ENCODE peak calls at places on chromosomes 11 and 22, in ten cellular contexts. One of them, this sample, is unnamed.

GRCh38 chr11:63919267-63920125 is 2.5 kb upstream of the RCOR2 start:
- DNase-seq in cardiac muscle cell: peak
- DNase-seq in thoracic aorta: no peak
- DNase-seq in AG09309: no peak
- DNase-seq in cardiac fibroblast: no peak
- DNase-seq in HCT116: no peak
- DNase-seq in IMR-90: no peak
- DNase-seq in GM23338: peak
- DNase-seq in upper lobe of right lung: no peak
- DNase-seq in Peyer's patch: peak
- DNase-seq in this sample: no peak

GRCh38 chr11:47179655-47179991 is 2.9 kb upstream of the ARFGAP2 start:
- DNase-seq in Peyer's patch: no peak
- DNase-seq in GM23338: peak
- DNase-seq in AG09309: no peak
- DNase-seq in thoracic aorta: no peak
- DNase-seq in HCT116: no peak
- DNase-seq in IMR-90: peak
- DNase-seq in upper lobe of right lung: no peak
- DNase-seq in cardiac muscle cell: peak
- DNase-seq in cardiac fibroblast: peak
- DNase-seq in this sample: no peak

GRCh38 chr11:62536301-62536957 is 10.2 kb downstream of the AHNAK start:
- DNase-seq in Peyer's patch: no peak
- DNase-seq in AG09309: no peak
- DNase-seq in cardiac fibroblast: no peak
- DNase-seq in cardiac muscle cell: no peak
- DNase-seq in GM23338: peak
- DNase-seq in thoracic aorta: no peak
- DNase-seq in IMR-90: no peak
- DNase-seq in upper lobe of right lung: no peak
- DNase-seq in HCT116: no peak
- DNase-seq in this sample: no peak

GRCh38 chr22:48713266-48714205 is 1114.1 kb downstream of the BRD1 start:
- DNase-seq in cardiac fibroblast: no peak
- DNase-seq in upper lobe of right lung: peak
- DNase-seq in AG09309: no peak
- DNase-seq in HCT116: no peak
- DNase-seq in cardiac muscle cell: no peak
- DNase-seq in IMR-90: no peak
- DNase-seq in Peyer's patch: peak
- DNase-seq in thoracic aorta: no peak
- DNase-seq in GM23338: no peak
- DNase-seq in this sample: no peak

GRCh38 chr11:65448418-65449196 is 26.0 kb downstream of the NEAT1 start:
- DNase-seq in Peyer's patch: no peak
- DNase-seq in cardiac muscle cell: peak
- DNase-seq in IMR-90: peak
- DNase-seq in HCT116: no peak
- DNase-seq in thoracic aorta: no peak
- DNase-seq in GM23338: peak
- DNase-seq in cardiac fibroblast: peak
- DNase-seq in upper lobe of right lung: no peak
- DNase-seq in AG09309: no peak
- DNase-seq in this sample: no peak

GRCh38 chr11:45097721-45098493 is 48.5 kb upstream of the PRDM11 start:
- DNase-seq in upper lobe of right lung: no peak
- DNase-seq in Peyer's patch: no peak
- DNase-seq in HCT116: no peak
- DNase-seq in thoracic aorta: peak
- DNase-seq in cardiac fibroblast: peak
- DNase-seq in AG09309: no peak
- DNase-seq in IMR-90: peak
- DNase-seq in cardiac muscle cell: peak
- DNase-seq in GM23338: peak
- DNase-seq in this sample: peak

GRCh38 chr11:95154514-95154913 is 64.9 kb downstream of the ENDOD1 start:
- DNase-seq in cardiac fibroblast: peak
- DNase-seq in IMR-90: peak
- DNase-seq in upper lobe of right lung: no peak
- DNase-seq in HCT116: peak
- DNase-seq in cardiac muscle cell: peak
- DNase-seq in thoracic aorta: no peak
- DNase-seq in GM23338: peak
- DNase-seq in AG09309: no peak
- DNase-seq in Peyer's patch: no peak
- DNase-seq in this sample: peak

GRCh38 chr11:90134420-90135003 is at the start of gene NAALAD2:
- DNase-seq in GM23338: peak
- DNase-seq in Peyer's patch: peak
- DNase-seq in thoracic aorta: no peak
- DNase-seq in HCT116: no peak
- DNase-seq in cardiac muscle cell: peak
- DNase-seq in AG09309: no peak
- DNase-seq in cardiac fibroblast: peak
- DNase-seq in upper lobe of right lung: peak
- DNase-seq in IMR-90: peak
- DNase-seq in this sample: no peak

GRCh38 chr22:16988257-16988656 is 19.8 kb downstream of the GAB4 start:
- DNase-seq in upper lobe of right lung: no peak
- DNase-seq in HCT116: no peak
- DNase-seq in GM23338: no peak
- DNase-seq in Peyer's patch: no peak
- DNase-seq in IMR-90: no peak
- DNase-seq in AG09309: no peak
- DNase-seq in thoracic aorta: no peak
- DNase-seq in cardiac fibroblast: no peak
- DNase-seq in cardiac muscle cell: no peak
- DNase-seq in this sample: no peak
- H3K4me3 ChIP-seq in upper lobe of right lung: no peak
- H3K4me3 ChIP-seq in HCT116: no peak
- H3K4me3 ChIP-seq in GM23338: no peak
- H3K4me3 ChIP-seq in Peyer's patch: no peak
- H3K4me3 ChIP-seq in IMR-90: no peak
- H3K4me3 ChIP-seq in AG09309: no peak
- H3K4me3 ChIP-seq in thoracic aorta: no peak
- H3K4me3 ChIP-seq in cardiac fibroblast: no peak
- H3K4me3 ChIP-seq in cardiac muscle cell: no peak
- H3K4me3 ChIP-seq in this sample: no peak

GRCh38 chr22:45491841-45492240 is 10.8 kb upstream of the FBLN1 start:
- DNase-seq in Peyer's patch: no peak
- DNase-seq in AG09309: no peak
- DNase-seq in cardiac muscle cell: no peak
- DNase-seq in thoracic aorta: no peak
- DNase-seq in HCT116: no peak
- DNase-seq in IMR-90: no peak
- DNase-seq in GM23338: no peak
- DNase-seq in cardiac fibroblast: no peak
- DNase-seq in upper lobe of right lung: peak
- DNase-seq in this sample: no peak
- TF ChIP-seq CTCF in Peyer's patch: no peak
- TF ChIP-seq CTCF in AG09309: no peak
- TF ChIP-seq CTCF in cardiac muscle cell: no peak
- TF ChIP-seq CTCF in thoracic aorta: no peak
- TF ChIP-seq CTCF in HCT116: no peak
- TF ChIP-seq CTCF in IMR-90: no peak
- TF ChIP-seq CTCF in GM23338: no peak
- TF ChIP-seq CTCF in cardiac fibroblast: no peak
- TF ChIP-seq CTCF in upper lobe of right lung: no peak
- TF ChIP-seq CTCF in this sample: no peak

GRCh38 chr11:69772646-69773045 is 2.5 kb downstream of the FGF4 start:
- DNase-seq in cardiac fibroblast: no peak
- DNase-seq in HCT116: no peak
- DNase-seq in thoracic aorta: no peak
- DNase-seq in upper lobe of right lung: no peak
- DNase-seq in IMR-90: no peak
- DNase-seq in cardiac muscle cell: no peak
- DNase-seq in GM23338: no peak
- DNase-seq in AG09309: no peak
- DNase-seq in Peyer's patch: no peak
- DNase-seq in this sample: no peak

GRCh38 chr11:69771466-69771865 is 3.7 kb downstream of the FGF4 start:
- DNase-seq in upper lobe of right lung: no peak
- DNase-seq in IMR-90: no peak
- DNase-seq in HCT116: no peak
- DNase-seq in thoracic aorta: no peak
- DNase-seq in GM23338: peak
- DNase-seq in cardiac fibroblast: no peak
- DNase-seq in Peyer's patch: no peak
- DNase-seq in cardiac muscle cell: no peak
- DNase-seq in AG09309: no peak
- DNase-seq in this sample: no peak

GRCh38 chr11:69774354-69775162 is 583 bp downstream of the FGF4 start:
- DNase-seq in GM23338: peak
- DNase-seq in Peyer's patch: no peak
- DNase-seq in upper lobe of right lung: no peak
- DNase-seq in IMR-90: no peak
- DNase-seq in cardiac fibroblast: no peak
- DNase-seq in thoracic aorta: no peak
- DNase-seq in HCT116: no peak
- DNase-seq in AG09309: no peak
- DNase-seq in cardiac muscle cell: no peak
- DNase-seq in this sample: no peak

GRCh38 chr11:69775163-69775755 is at the start of gene FGF4:
- DNase-seq in upper lobe of right lung: no peak
- DNase-seq in Peyer's patch: no peak
- DNase-seq in cardiac fibroblast: no peak
- DNase-seq in GM23338: peak
- DNase-seq in AG09309: no peak
- DNase-seq in IMR-90: no peak
- DNase-seq in HCT116: no peak
- DNase-seq in cardiac muscle cell: no peak
- DNase-seq in thoracic aorta: no peak
- DNase-seq in this sample: no peak

DNA sequence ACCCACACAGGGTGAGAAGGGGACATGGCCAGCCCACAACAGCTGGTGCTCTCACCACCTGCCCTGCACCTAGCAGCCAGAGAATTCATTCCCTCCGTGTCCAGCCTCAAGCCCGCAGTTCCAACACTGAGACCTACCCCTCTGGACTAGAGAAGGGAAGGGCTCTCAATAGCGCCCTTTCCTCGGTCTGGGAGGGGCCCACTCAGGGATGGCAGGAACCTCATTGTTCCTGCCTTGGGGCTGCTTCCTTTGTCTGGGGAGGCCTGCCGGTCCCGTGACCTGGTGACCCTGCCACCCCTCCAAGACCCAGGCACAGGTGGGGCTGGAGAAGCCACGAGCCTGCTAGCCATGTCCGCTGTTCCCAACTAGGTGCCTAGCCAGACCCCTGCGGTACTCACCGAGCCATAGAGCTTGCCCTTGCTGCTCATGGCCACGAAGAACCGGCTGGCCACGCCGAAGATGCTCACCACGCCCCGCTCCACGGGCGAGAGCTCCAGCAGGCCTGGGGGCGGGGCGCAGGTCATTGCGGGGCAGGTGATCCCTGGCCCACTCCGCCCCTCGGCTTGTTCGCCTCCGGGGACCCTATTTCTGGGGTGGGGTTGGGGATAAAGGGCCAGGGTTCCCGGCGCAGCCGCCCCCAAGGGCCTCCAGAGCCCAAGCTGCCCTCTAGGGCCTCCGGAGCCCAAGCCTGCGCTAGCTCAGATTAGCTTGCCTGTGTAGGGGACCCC is 1.4 kb downstream of the FGF4 start:
- DNase-seq in HCT116: no peak
- DNase-seq in cardiac fibroblast: no peak
- DNase-seq in cardiac muscle cell: no peak
- DNase-seq in upper lobe of right lung: no peak
- DNase-seq in thoracic aorta: no peak
- DNase-seq in AG09309: no peak
- DNase-seq in IMR-90: no peak
- DNase-seq in GM23338: peak
- DNase-seq in Peyer's patch: no peak
- DNase-seq in this sample: no peak
- H3K4me3 ChIP-seq in HCT116: no peak
- H3K4me3 ChIP-seq in cardiac fibroblast: no peak
- H3K4me3 ChIP-seq in cardiac muscle cell: no peak
- H3K4me3 ChIP-seq in upper lobe of right lung: no peak
- H3K4me3 ChIP-seq in thoracic aorta: no peak
- H3K4me3 ChIP-seq in AG09309: no peak
- H3K4me3 ChIP-seq in IMR-90: no peak
- H3K4me3 ChIP-seq in GM23338: peak
- H3K4me3 ChIP-seq in Peyer's patch: no peak
- H3K4me3 ChIP-seq in this sample: no peak

GRCh38 chr22:44002324-44002723 is 21.8 kb upstream of the PARVB start:
- DNase-seq in upper lobe of right lung: peak
- DNase-seq in cardiac fibroblast: no peak
- DNase-seq in AG09309: no peak
- DNase-seq in Peyer's patch: peak
- DNase-seq in HCT116: no peak
- DNase-seq in GM23338: no peak
- DNase-seq in IMR-90: no peak
- DNase-seq in thoracic aorta: no peak
- DNase-seq in cardiac muscle cell: no peak
- DNase-seq in this sample: no peak

GRCh38 chr22:44003016-44003775 is 20.9 kb upstream of the PARVB start:
- DNase-seq in Peyer's patch: no peak
- DNase-seq in HCT116: no peak
- DNase-seq in cardiac fibroblast: no peak
- DNase-seq in thoracic aorta: no peak
- DNase-seq in IMR-90: no peak
- DNase-seq in AG09309: no peak
- DNase-seq in upper lobe of right lung: peak
- DNase-seq in cardiac muscle cell: no peak
- DNase-seq in GM23338: no peak
- DNase-seq in this sample: no peak

GRCh38 chr22:44000123-44000522 is 24.0 kb upstream of the PARVB start:
- DNase-seq in upper lobe of right lung: peak
- DNase-seq in Peyer's patch: no peak
- DNase-seq in AG09309: no peak
- DNase-seq in cardiac fibroblast: no peak
- DNase-seq in GM23338: no peak
- DNase-seq in HCT116: no peak
- DNase-seq in thoracic aorta: no peak
- DNase-seq in IMR-90: no peak
- DNase-seq in cardiac muscle cell: no peak
- DNase-seq in this sample: no peak

GRCh38 chr22:44005524-44005923 is 18.6 kb upstream of the PARVB start:
- DNase-seq in cardiac muscle cell: no peak
- DNase-seq in upper lobe of right lung: peak
- DNase-seq in IMR-90: no peak
- DNase-seq in AG09309: no peak
- DNase-seq in thoracic aorta: no peak
- DNase-seq in cardiac fibroblast: no peak
- DNase-seq in HCT116: no peak
- DNase-seq in Peyer's patch: no peak
- DNase-seq in GM23338: no peak
- DNase-seq in this sample: no peak

DNA sequence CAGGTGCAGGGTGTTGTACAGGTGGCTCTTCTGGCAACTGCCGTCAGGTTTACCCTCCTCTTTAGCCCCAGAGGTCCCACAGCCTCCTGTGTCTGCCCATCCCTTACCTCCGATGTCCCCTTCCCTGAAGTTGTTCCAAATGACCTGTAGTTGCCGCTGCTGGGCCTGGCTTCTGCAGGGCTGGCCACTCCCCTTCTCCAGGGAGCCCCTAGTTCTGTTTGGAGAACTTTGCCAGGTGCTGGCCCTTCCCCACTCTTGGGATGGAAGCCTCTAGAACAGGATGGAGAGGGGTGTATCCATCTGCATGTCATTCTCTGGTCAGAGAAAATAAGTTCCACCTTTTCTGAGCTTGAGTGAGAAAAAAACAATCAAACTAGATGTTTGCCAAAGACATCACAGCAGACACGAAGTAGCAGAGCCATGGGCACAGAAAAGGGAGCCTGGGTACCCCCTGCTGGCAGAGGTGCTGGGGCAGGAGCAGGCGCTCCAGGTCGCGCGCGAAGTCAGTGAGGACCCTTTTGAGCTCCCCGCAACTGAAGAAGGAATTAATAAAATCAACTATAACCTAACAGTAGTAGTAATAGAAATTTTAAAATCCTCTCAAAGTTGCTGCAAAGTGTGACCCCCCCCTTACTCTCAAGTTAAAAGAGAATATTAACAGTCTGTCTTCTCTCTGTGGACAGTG is 20.2 kb upstream of the PARVB start:
- DNase-seq in thoracic aorta: no peak
- DNase-seq in IMR-90: no peak
- DNase-seq in Peyer's patch: no peak
- DNase-seq in GM23338: peak
- DNase-seq in HCT116: peak
- DNase-seq in upper lobe of right lung: peak
- DNase-seq in cardiac fibroblast: no peak
- DNase-seq in cardiac muscle cell: no peak
- DNase-seq in AG09309: no peak
- DNase-seq in this sample: no peak
- TF ChIP-seq CTCF in thoracic aorta: no peak
- TF ChIP-seq CTCF in IMR-90: peak
- TF ChIP-seq CTCF in Peyer's patch: no peak
- TF ChIP-seq CTCF in GM23338: peak
- TF ChIP-seq CTCF in HCT116: peak
- TF ChIP-seq CTCF in upper lobe of right lung: no peak
- TF ChIP-seq CTCF in cardiac fibroblast: peak
- TF ChIP-seq CTCF in cardiac muscle cell: peak
- TF ChIP-seq CTCF in AG09309: no peak
- TF ChIP-seq CTCF in this sample: no peak